ENCODE peak calls at places on chromosomes 7 and 10, in nine cellular contexts. I is HCT116, K is GM23338, B is PC-9, N is GM23248, T is MM.1S, Z is hepatocyte, Q is PC-3, C is SK-N-SH. M is an unnamed sample.
A peak's percentile ranks its signal among the peaks of the same experiment; 100 is the strongest.

GRCh38 chr10:31770307-31770902 is 158.2 kb downstream of the ARHGAP12 start:
- DNase-seq in I (no peak), K (peak; percentile 58), B (no peak), N (peak; percentile 34), T (peak; percentile 40), Z (peak; percentile 52), Q (peak; percentile 46), C (peak; percentile 73), M (peak; percentile 47)

GRCh38 chr10:12077580-12078180 is 8.9 kb downstream of the DHTKD1 start:
- DNase-seq in I (no peak), K (no peak), B (no peak), N (no peak), T (no peak), Z (no peak), Q (no peak), C (no peak), M (peak; percentile 65)

GRCh38 chr7:152850420-152850819 is 90.9 kb downstream of the ACTR3B start:
- DNase-seq in I (no peak), K (no peak), B (no peak), N (no peak), T (no peak), Z (no peak), Q (no peak), C (peak; percentile 13), M (no peak)

GRCh38 chr7:112420236-112420945 is 29.9 kb upstream of the IFRD1 start:
- DNase-seq in I (no peak), K (no peak), B (no peak), N (peak; percentile 54), T (no peak), Z (no peak), Q (peak; percentile 59), C (no peak), M (peak; percentile 23)

GRCh38 chr7:29017666-29018065 is 59.5 kb upstream of the TRIL start:
- DNase-seq in I (no peak), K (no peak), B (no peak), N (peak; percentile 12), T (no peak), Z (no peak), Q (no peak), C (no peak), M (no peak)

GRCh38 chr10:98307916-98308315 is 39.9 kb upstream of the LOXL4 start:
- DNase-seq in I (no peak), K (no peak), B (no peak), N (no peak), T (no peak), Z (no peak), Q (no peak), C (no peak), M (no peak)

GRCh38 chr7:28808786-28809533 is 149.2 kb downstream of the TRIL start:
- DNase-seq in I (no peak), K (peak; percentile 68), B (no peak), N (peak; percentile 78), T (no peak), Z (no peak), Q (peak; percentile 5), C (peak; percentile 31), M (peak; percentile 28)

GRCh38 chr10:17225823-17226222 is 2.2 kb upstream of the VIM start:
- DNase-seq in I (no peak), K (no peak), B (no peak), N (no peak), T (no peak), Z (no peak), Q (no peak), C (no peak), M (no peak)

GRCh38 chr7:71303566-71303965 is 171.6 kb downstream of the GALNT17 start:
- DNase-seq in I (no peak), K (no peak), B (no peak), N (no peak), T (no peak), Z (peak; percentile 20), Q (no peak), C (no peak), M (no peak)

GRCh38 chr10:76632158-76633051 is 1005.2 kb downstream of the KCNMA1 start:
- DNase-seq in I (peak; percentile 6), K (peak; percentile 65), B (peak; percentile 9), N (peak; percentile 10), T (peak; percentile 35), Z (no peak), Q (peak; percentile 90), C (no peak), M (peak; percentile 5)

GRCh38 chr10:124048371-124049290 is 44.8 kb downstream of the CHST15 start:
- DNase-seq in I (no peak), K (no peak), B (no peak), N (no peak), T (no peak), Z (no peak), Q (no peak), C (no peak), M (no peak)

GRCh38 chr7:103540338-103540737 is 94.3 kb upstream of the SLC26A5 start:
- DNase-seq in I (no peak), K (no peak), B (no peak), N (no peak), T (no peak), Z (no peak), Q (no peak), C (no peak), M (no peak)

GRCh38 chr7:27106181-27106905 is 3.9 kb upstream of the HOXA2 start:
- DNase-seq in I (no peak), K (peak; percentile 80), B (no peak), N (no peak), T (no peak), Z (no peak), Q (no peak), C (peak; percentile 73), M (no peak)

GRCh38 chr7:7709263-7709662 is 9.1 kb downstream of the RPA3 start:
- DNase-seq in I (no peak), K (peak; percentile 74), B (no peak), N (no peak), T (no peak), Z (peak; percentile 31), Q (no peak), C (no peak), M (no peak)

GRCh38 chr7:30276203-30276900 is 8.0 kb upstream of the ZNRF2 start:
- DNase-seq in I (peak; percentile 43), K (peak; percentile 83), B (peak; percentile 37), N (peak; percentile 71), T (peak; percentile 56), Z (peak; percentile 77), Q (peak; percentile 82), C (peak; percentile 67), M (peak; percentile 92)

GRCh38 chr10:105679781-105680180 is 1038.7 kb downstream of the SORCS3 start:
- DNase-seq in I (no peak), K (peak; percentile 57), B (no peak), N (no peak), T (no peak), Z (no peak), Q (no peak), C (no peak), M (no peak)

DNA sequence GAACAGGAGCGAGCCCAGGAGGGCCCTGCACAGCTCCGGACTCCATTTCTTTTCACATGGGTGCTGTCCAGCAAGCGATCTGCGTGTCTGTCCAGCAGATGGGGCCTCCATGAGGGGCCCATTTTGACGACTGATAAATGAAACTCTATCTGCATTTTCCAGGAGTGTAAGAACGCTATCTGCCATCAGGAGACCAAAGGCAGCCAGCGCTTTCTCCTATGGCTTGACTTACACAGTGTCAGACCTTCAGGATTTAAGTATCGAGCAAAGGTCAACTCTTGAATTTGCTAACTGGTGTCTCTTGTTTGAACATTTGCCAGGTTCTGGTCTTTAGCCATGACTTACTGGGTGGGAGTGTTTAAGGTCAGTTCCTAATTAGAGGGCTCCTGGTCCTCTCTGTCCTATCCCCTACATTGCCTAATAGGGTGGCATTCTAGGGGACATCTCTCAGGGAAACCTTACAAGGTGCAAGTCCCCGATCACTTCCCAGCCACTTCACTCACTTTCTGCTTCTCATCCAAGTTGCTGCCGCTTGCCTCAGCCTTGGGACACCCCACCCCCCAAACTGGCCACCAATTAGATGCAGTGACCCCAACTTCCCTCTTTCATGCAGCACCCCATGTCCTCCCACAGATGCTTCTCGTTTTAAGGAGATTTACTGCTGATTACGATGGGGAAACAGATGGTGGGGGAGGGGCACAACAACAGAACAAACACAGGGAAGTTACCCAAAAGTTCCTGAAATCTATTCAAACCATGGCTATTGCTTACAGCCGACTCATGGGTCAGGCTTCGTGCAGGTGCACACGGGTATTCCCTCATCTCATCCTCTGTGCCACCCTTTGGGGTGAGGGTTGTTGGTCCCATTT is 20.0 kb downstream of the VSIR start:
- DNase-seq in I (no peak), K (no peak), B (no peak), N (no peak), T (no peak), Z (peak; percentile 50), Q (no peak), C (no peak), M (no peak)
- H3K4me1 ChIP-seq in I (no peaks in the 10 kb centered on the region), K (peaks cover 6% of the 10 kb centered on the region), B (no peaks in the 10 kb centered on the region), N (no peaks in the 10 kb centered on the region), T (peaks cover 13% of the 10 kb centered on the region), Z (peaks cover 14% of the 10 kb centered on the region), Q (no peaks in the 10 kb centered on the region), C (no peaks in the 10 kb centered on the region), M (peaks cover 78% of the 10 kb centered on the region)

GRCh38 chr10:3750352-3750816 is 34.6 kb downstream of the KLF6 start:
- DNase-seq in I (no peak), K (no peak), B (no peak), N (no peak), T (no peak), Z (no peak), Q (no peak), C (no peak), M (no peak)

GRCh38 chr10:3747984-3748383 is 37.0 kb downstream of the KLF6 start:
- DNase-seq in I (no peak), K (no peak), B (no peak), N (no peak), T (no peak), Z (no peak), Q (peak; percentile 7), C (no peak), M (no peak)

GRCh38 chr10:3748484-3748883 is 36.5 kb downstream of the KLF6 start:
- DNase-seq in I (no peak), K (no peak), B (no peak), N (no peak), T (no peak), Z (no peak), Q (no peak), C (no peak), M (no peak)

GRCh38 chr10:3749597-3750351 is 35.2 kb downstream of the KLF6 start:
- DNase-seq in I (no peak), K (no peak), B (no peak), N (peak; percentile 80), T (no peak), Z (peak; percentile 61), Q (no peak), C (no peak), M (no peak)

GRCh38 chr10:3749011-3749410 is 36.0 kb downstream of the KLF6 start:
- DNase-seq in I (no peak), K (no peak), B (no peak), N (no peak), T (no peak), Z (no peak), Q (no peak), C (no peak), M (no peak)
- H3K9me2 ChIP-seq in I (no peaks in the 10 kb centered on the region), K (peaks cover 15% of the 10 kb centered on the region), B (no peaks in the 10 kb centered on the region), N (no peaks in the 10 kb centered on the region), T (no peaks in the 10 kb centered on the region), Z (no peaks in the 10 kb centered on the region), Q (no peaks in the 10 kb centered on the region), C (no peaks in the 10 kb centered on the region), M (no peaks in the 10 kb centered on the region)

GRCh38 chr10:110487411-110488123 is 10.1 kb upstream of the DUSP5 start:
- DNase-seq in I (no peak), K (peak; percentile 81), B (no peak), N (no peak), T (no peak), Z (no peak), Q (peak; percentile 66), C (no peak), M (no peak)
- H3K4me2 ChIP-seq in I (peak overlapping the region; percentile 41), K (peak overlapping the region; percentile 68), B (no peak overlapping the region), N (no peak overlapping the region), T (no peak overlapping the region), Z (no peak overlapping the region), Q (peak overlapping the region; percentile 66), C (no peak overlapping the region), M (no peak overlapping the region)

GRCh38 chr7:66933469-66933868 is 12.4 kb downstream of the TMEM248 start:
- DNase-seq in I (no peak), K (no peak), B (no peak), N (no peak), T (no peak), Z (no peak), Q (no peak), C (no peak), M (no peak)
- H3K4me1 ChIP-seq in I (no peaks in the 10 kb centered on the region), K (peaks cover 8% of the 10 kb centered on the region), B (no peaks in the 10 kb centered on the region), N (no peaks in the 10 kb centered on the region), T (no peaks in the 10 kb centered on the region), Z (no peaks in the 10 kb centered on the region), Q (no peaks in the 10 kb centered on the region), C (no peaks in the 10 kb centered on the region), M (no peaks in the 10 kb centered on the region)